ENCODE peak calls at places on chromosomes 6 and 20, in seven cellular contexts. Z is ovary, I is lower lobe of right lung, W is transverse colon, F is left lung, O is upper lobe of right lung, X is IMR-90. P is an unnamed sample.

GRCh38 chr6:63236398-63236817 is 25.1 kb downstream of the FKBP1C start:
- DNase-seq in Z (no peak), I (no peak), W (no peak), F (no peak), O (no peak), X (no peak), P (no peak)

GRCh38 chr6:96059586-96059985 is 43.8 kb downstream of the FUT9 start:
- DNase-seq in Z (no peak), I (no peak), W (no peak), F (no peak), O (no peak), X (no peak), P (no peak)

GRCh38 chr20:47244451-47244850 is 112.0 kb downstream of the ZMYND8 start:
- DNase-seq in Z (no peak), I (no peak), W (no peak), F (no peak), O (no peak), X (no peak), P (no peak)

GRCh38 chr6:169868458-169868857 is 117.0 kb downstream of the ERMARD start:
- DNase-seq in Z (no peak), I (no peak), W (peak; percentile 68), F (peak; percentile 79), O (peak; percentile 70), X (no peak), P (peak; percentile 47)

GRCh38 chr20:59010995-59011873 is 4.2 kb upstream of the CTSZ start:
- DNase-seq in Z (no peak), I (no peak), W (no peak), F (no peak), O (no peak), X (peak; percentile 71), P (no peak)

GRCh38 chr6:1864496-1864895 is 254.8 kb downstream of the FOXC1 start:
- DNase-seq in Z (no peak), I (no peak), W (no peak), F (no peak), O (no peak), X (no peak), P (no peak)

GRCh38 chr6:134352786-134353480 is 35.0 kb upstream of the SGK1 start:
- DNase-seq in Z (no peak), I (no peak), W (no peak), F (no peak), O (no peak), X (peak; percentile 93), P (no peak)

GRCh38 chr20:3250091-3250504 is 11.1 kb upstream of the SLC4A11 start:
- DNase-seq in Z (no peak), I (no peak), W (no peak), F (peak; percentile 58), O (no peak), X (no peak), P (no peak)

GRCh38 chr6:43995137-43995536 is 132.1 kb downstream of the MRPL14 start:
- DNase-seq in Z (no peak), I (no peak), W (no peak), F (no peak), O (peak; percentile 25), X (no peak), P (no peak)

GRCh38 chr6:10248378-10248843 is 166.5 kb downstream of the TFAP2A start:
- DNase-seq in Z (no peak), I (no peak), W (no peak), F (no peak), O (no peak), X (peak; percentile 2), P (no peak)

GRCh38 chr6:112957526-112957916 is 610.4 kb downstream of the RFPL4B start:
- DNase-seq in Z (no peak), I (no peak), W (no peak), F (no peak), O (no peak), X (no peak), P (no peak)

GRCh38 chr6:161111256-161111655 is 119.7 kb downstream of the MAP3K4 start:
- DNase-seq in Z (no peak), I (no peak), W (no peak), F (no peak), O (no peak), X (no peak), P (no peak)

GRCh38 chr6:26536571-26537159 is 1.5 kb upstream of the HMGN4 start:
- DNase-seq in Z (peak; percentile 67), I (no peak), W (peak; percentile 52), F (no peak), O (no peak), X (peak; percentile 77), P (no peak)

GRCh38 chr20:48826883-48827771 is 672 bp downstream of the PREX1 start:
- DNase-seq in Z (no peak), I (peak; percentile 60), W (peak; percentile 19), F (peak; percentile 91), O (peak; percentile 70), X (no peak), P (no peak)

GRCh38 chr6:154228521-154228905 is 128.1 kb downstream of the IPCEF1 start:
- DNase-seq in Z (no peak), I (no peak), W (no peak), F (no peak), O (no peak), X (no peak), P (no peak)

GRCh38 chr6:92329416-92329815 is 1089.9 kb downstream of the EPHA7 start:
- DNase-seq in Z (no peak), I (no peak), W (no peak), F (no peak), O (no peak), X (peak; percentile 63), P (no peak)

GRCh38 chr6:165664553-165665383 is 1.7 kb upstream of the PDE10A start:
- DNase-seq in Z (no peak), I (no peak), W (no peak), F (peak; percentile 34), O (no peak), X (no peak), P (peak; percentile 54)

GRCh38 chr20:48674461-48674860 is 153.3 kb downstream of the PREX1 start:
- DNase-seq in Z (no peak), I (no peak), W (no peak), F (no peak), O (no peak), X (no peak), P (no peak)

GRCh38 chr6:69696273-69696672 is 100.5 kb downstream of the LMBRD1 start:
- DNase-seq in Z (no peak), I (no peak), W (no peak), F (no peak), O (no peak), X (peak; percentile 5), P (no peak)

GRCh38 chr20:45835230-45836224 is 1.9 kb downstream of the SNX21 start:
- DNase-seq in Z (peak; percentile 63), I (no peak), W (peak; percentile 20), F (no peak), O (no peak), X (peak; percentile 47), P (peak; percentile 89)
- H3K4me3 ChIP-seq in Z (peak overlapping the region; percentile 66), I (peak overlapping the region; percentile 84), W (peak overlapping the region; percentile 84), F (peak overlapping the region; percentile 66), O (peak overlapping the region; percentile 76), X (no peak overlapping the region), P (peak overlapping the region; percentile 87)

DNA sequence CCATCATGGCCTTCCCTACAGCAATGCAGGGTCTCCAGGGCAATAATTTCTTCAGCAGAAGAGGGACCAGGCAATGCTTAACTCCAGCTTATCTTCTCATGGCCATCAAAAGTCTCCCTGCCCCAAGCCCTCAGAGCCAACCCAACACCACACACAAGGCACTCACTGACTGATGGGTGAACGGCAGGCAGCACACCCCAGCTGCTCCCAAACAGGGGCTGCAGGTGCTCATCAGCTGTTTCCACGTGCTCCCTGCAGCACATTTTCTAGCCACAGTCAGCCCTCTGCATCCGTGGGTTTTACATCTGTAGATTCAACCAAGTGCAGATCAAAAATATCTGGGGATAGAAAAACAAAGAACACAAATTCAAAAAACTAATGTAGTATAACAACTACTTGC is 4.0 kb upstream of the GABRR1 start:
- DNase-seq in Z (no peak), I (no peak), W (no peak), F (no peak), O (no peak), X (no peak), P (no peak)
- TF ChIP-seq CTCF in Z (no peak), I (no peak), W (no peak), F (no peak), O (no peak), X (no peak), P (no peak)

GRCh38 chr6:56905378-56905777 is 49.5 kb upstream of the BEND6 start:
- DNase-seq in Z (no peak), I (no peak), W (no peak), F (no peak), O (no peak), X (no peak), P (no peak)

GRCh38 chr6:56902551-56903464 is 52.1 kb upstream of the BEND6 start:
- DNase-seq in Z (peak; percentile 34), I (no peak), W (no peak), F (no peak), O (no peak), X (peak; percentile 76), P (no peak)

GRCh38 chr6:56900784-56901183 is 54.1 kb upstream of the BEND6 start:
- DNase-seq in Z (no peak), I (no peak), W (no peak), F (no peak), O (no peak), X (no peak), P (no peak)

GRCh38 chr6:56906752-56907151 is 48.2 kb upstream of the BEND6 start:
- DNase-seq in Z (no peak), I (no peak), W (no peak), F (no peak), O (no peak), X (peak; percentile 68), P (no peak)

DNA sequence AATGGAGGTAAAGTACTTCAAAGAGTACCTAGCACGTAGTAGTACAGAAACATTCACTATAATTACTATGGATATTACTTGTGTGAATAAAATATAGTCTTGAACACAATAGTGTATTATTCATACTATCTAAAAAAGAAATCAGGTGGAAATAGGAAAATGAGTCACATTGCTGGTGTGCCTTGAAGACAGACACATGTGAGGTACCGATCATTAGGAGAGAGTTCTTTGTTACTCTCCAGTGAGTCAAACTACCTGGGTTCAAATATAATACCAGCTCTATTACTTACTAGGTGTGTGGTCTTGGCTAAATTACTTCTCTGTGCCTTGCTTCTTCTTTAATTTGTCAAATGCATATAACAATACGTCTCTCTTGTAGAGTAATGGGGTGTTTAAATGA is 50.8 kb upstream of the BEND6 start:
- DNase-seq in Z (no peak), I (no peak), W (no peak), F (no peak), O (no peak), X (no peak), P (no peak)
- H3K27ac ChIP-seq in Z (no peak overlapping the region), I (no peak overlapping the region), W (no peak overlapping the region), F (no peak overlapping the region), O (no peak overlapping the region), X (no peak overlapping the region), P (no peak overlapping the region)

GRCh38 chr6:34144581-34145160 is 1.2 kb downstream of the GRM4 start:
- DNase-seq in Z (no peak), I (peak; percentile 41), W (no peak), F (no peak), O (peak; percentile 61), X (no peak), P (no peak)

GRCh38 chr6:34146801-34147592 is 1.1 kb upstream of the GRM4 start:
- DNase-seq in Z (no peak), I (peak; percentile 24), W (no peak), F (no peak), O (peak; percentile 32), X (peak; percentile 7), P (no peak)

GRCh38 chr6:34145161-34146020 is 496 bp downstream of the GRM4 start:
- DNase-seq in Z (no peak), I (peak; percentile 41), W (no peak), F (no peak), O (peak; percentile 63), X (peak; percentile 46), P (no peak)

GRCh38 chr6:34147906-34148701 is 2.2 kb upstream of the GRM4 start:
- DNase-seq in Z (no peak), I (peak; percentile 22), W (no peak), F (no peak), O (peak; percentile 59), X (no peak), P (peak; percentile 53)

GRCh38 chr6:34146021-34146782 is at the start of gene GRM4:
- DNase-seq in Z (no peak), I (peak; percentile 11), W (no peak), F (no peak), O (peak; percentile 49), X (no peak), P (no peak)
- H3K4me3 ChIP-seq in Z (peak within 1 kb of the TSS; percentile 35), I (peak within 1 kb of the TSS; percentile 43), W (peak within 1 kb of the TSS; percentile 51), F (no peak within 1 kb of the TSS), O (peak within 1 kb of the TSS; percentile 34), X (peak within 1 kb of the TSS; percentile 22), P (peak within 1 kb of the TSS; percentile 66)